ENCODE peak calls at places on chromosomes 1 and 21, in five cellular contexts. One of them, this sample, is unnamed.

GRCh38 chr1:100428160-100428559 is 75.9 kb downstream of the CDC14A start:
- DNase-seq in cardiac muscle cell: no peak
- DNase-seq in NCI-H774: no peak
- DNase-seq in stimulated activated CD4-positive, alpha-beta T cell treated with anti-CD3 and anti-CD28 coated beads, Interleukin-1b, Interleukin-23, amount 100 ng/mL, for 4 hours: no peak
- DNase-seq in effector CD8-positive, alpha-beta T cell: no peak
- DNase-seq in this sample: no peak

GRCh38 chr1:224302947-224303346 is 27.0 kb downstream of the NVL start:
- DNase-seq in cardiac muscle cell: no peak
- DNase-seq in NCI-H774: no peak
- DNase-seq in stimulated activated CD4-positive, alpha-beta T cell treated with anti-CD3 and anti-CD28 coated beads, Interleukin-1b, Interleukin-23, amount 100 ng/mL, for 4 hours: no peak
- DNase-seq in effector CD8-positive, alpha-beta T cell: no peak
- DNase-seq in this sample: no peak

GRCh38 chr1:78223417-78224215 is 177.8 kb downstream of the GIPC2 start:
- DNase-seq in cardiac muscle cell: peak; percentile 49
- DNase-seq in NCI-H774: no peak
- DNase-seq in stimulated activated CD4-positive, alpha-beta T cell treated with anti-CD3 and anti-CD28 coated beads, Interleukin-1b, Interleukin-23, amount 100 ng/mL, for 4 hours: no peak
- DNase-seq in effector CD8-positive, alpha-beta T cell: no peak
- DNase-seq in this sample: no peak

GRCh38 chr1:81797701-81798100 is 3.0 kb upstream of the ADGRL2 start:
- DNase-seq in cardiac muscle cell: no peak
- DNase-seq in NCI-H774: no peak
- DNase-seq in stimulated activated CD4-positive, alpha-beta T cell treated with anti-CD3 and anti-CD28 coated beads, Interleukin-1b, Interleukin-23, amount 100 ng/mL, for 4 hours: no peak
- DNase-seq in effector CD8-positive, alpha-beta T cell: no peak
- DNase-seq in this sample: no peak

GRCh38 chr1:114341886-114342285 is 169.1 kb downstream of the TRIM33 start:
- DNase-seq in cardiac muscle cell: no peak
- DNase-seq in NCI-H774: no peak
- DNase-seq in stimulated activated CD4-positive, alpha-beta T cell treated with anti-CD3 and anti-CD28 coated beads, Interleukin-1b, Interleukin-23, amount 100 ng/mL, for 4 hours: no peak
- DNase-seq in effector CD8-positive, alpha-beta T cell: no peak
- DNase-seq in this sample: no peak

GRCh38 chr1:55146781-55147180 is 68.4 kb downstream of the USP24 start:
- DNase-seq in cardiac muscle cell: peak; percentile 33
- DNase-seq in NCI-H774: no peak
- DNase-seq in stimulated activated CD4-positive, alpha-beta T cell treated with anti-CD3 and anti-CD28 coated beads, Interleukin-1b, Interleukin-23, amount 100 ng/mL, for 4 hours: no peak
- DNase-seq in effector CD8-positive, alpha-beta T cell: no peak
- DNase-seq in this sample: peak; percentile 35

GRCh38 chr1:21299007-21299406 is 8.7 kb upstream of the ECE1 start:
- DNase-seq in cardiac muscle cell: no peak
- DNase-seq in NCI-H774: no peak
- DNase-seq in stimulated activated CD4-positive, alpha-beta T cell treated with anti-CD3 and anti-CD28 coated beads, Interleukin-1b, Interleukin-23, amount 100 ng/mL, for 4 hours: no peak
- DNase-seq in effector CD8-positive, alpha-beta T cell: no peak
- DNase-seq in this sample: no peak

GRCh38 chr1:203591626-203592025 is 35.0 kb upstream of the ATP2B4 start:
- DNase-seq in cardiac muscle cell: no peak
- DNase-seq in NCI-H774: no peak
- DNase-seq in stimulated activated CD4-positive, alpha-beta T cell treated with anti-CD3 and anti-CD28 coated beads, Interleukin-1b, Interleukin-23, amount 100 ng/mL, for 4 hours: no peak
- DNase-seq in effector CD8-positive, alpha-beta T cell: no peak
- DNase-seq in this sample: no peak

GRCh38 chr1:35726814-35727433 is 8.2 kb upstream of the C1orf216 start:
- DNase-seq in cardiac muscle cell: peak; percentile 77
- DNase-seq in NCI-H774: peak; percentile 59
- DNase-seq in stimulated activated CD4-positive, alpha-beta T cell treated with anti-CD3 and anti-CD28 coated beads, Interleukin-1b, Interleukin-23, amount 100 ng/mL, for 4 hours: peak; percentile 34
- DNase-seq in effector CD8-positive, alpha-beta T cell: peak; percentile 11
- DNase-seq in this sample: no peak

GRCh38 chr1:227775841-227776240 is 39.6 kb upstream of the PRSS38 start:
- DNase-seq in cardiac muscle cell: no peak
- DNase-seq in NCI-H774: no peak
- DNase-seq in stimulated activated CD4-positive, alpha-beta T cell treated with anti-CD3 and anti-CD28 coated beads, Interleukin-1b, Interleukin-23, amount 100 ng/mL, for 4 hours: no peak
- DNase-seq in effector CD8-positive, alpha-beta T cell: no peak
- DNase-seq in this sample: no peak

GRCh38 chr1:58062635-58063034 is 483.9 kb downstream of the OMA1 start:
- DNase-seq in cardiac muscle cell: no peak
- DNase-seq in NCI-H774: no peak
- DNase-seq in stimulated activated CD4-positive, alpha-beta T cell treated with anti-CD3 and anti-CD28 coated beads, Interleukin-1b, Interleukin-23, amount 100 ng/mL, for 4 hours: no peak
- DNase-seq in effector CD8-positive, alpha-beta T cell: no peak
- DNase-seq in this sample: no peak

GRCh38 chr1:184048841-184049240 is 2.7 kb upstream of the TSEN15 start:
- DNase-seq in cardiac muscle cell: no peak
- DNase-seq in NCI-H774: no peak
- DNase-seq in stimulated activated CD4-positive, alpha-beta T cell treated with anti-CD3 and anti-CD28 coated beads, Interleukin-1b, Interleukin-23, amount 100 ng/mL, for 4 hours: no peak
- DNase-seq in effector CD8-positive, alpha-beta T cell: no peak
- DNase-seq in this sample: no peak

GRCh38 chr21:26845066-26845749 is at the start of gene ADAMTS1:
- DNase-seq in cardiac muscle cell: peak; percentile 96
- DNase-seq in NCI-H774: no peak
- DNase-seq in stimulated activated CD4-positive, alpha-beta T cell treated with anti-CD3 and anti-CD28 coated beads, Interleukin-1b, Interleukin-23, amount 100 ng/mL, for 4 hours: no peak
- DNase-seq in effector CD8-positive, alpha-beta T cell: no peak
- DNase-seq in this sample: no peak

GRCh38 chr1:64470670-64471217 is 815 bp downstream of the CACHD1 start:
- DNase-seq in cardiac muscle cell: peak; percentile 30
- DNase-seq in NCI-H774: no peak
- DNase-seq in stimulated activated CD4-positive, alpha-beta T cell treated with anti-CD3 and anti-CD28 coated beads, Interleukin-1b, Interleukin-23, amount 100 ng/mL, for 4 hours: peak; percentile 1
- DNase-seq in effector CD8-positive, alpha-beta T cell: peak; percentile 2
- DNase-seq in this sample: no peak

GRCh38 chr1:54952950-54953718 is 27.3 kb upstream of the TMEM61 start:
- DNase-seq in cardiac muscle cell: peak; percentile 22
- DNase-seq in NCI-H774: no peak
- DNase-seq in stimulated activated CD4-positive, alpha-beta T cell treated with anti-CD3 and anti-CD28 coated beads, Interleukin-1b, Interleukin-23, amount 100 ng/mL, for 4 hours: no peak
- DNase-seq in effector CD8-positive, alpha-beta T cell: no peak
- DNase-seq in this sample: no peak

GRCh38 chr1:244221961-244222360 is 170.9 kb downstream of the ZBTB18 start:
- DNase-seq in cardiac muscle cell: peak; percentile 60
- DNase-seq in NCI-H774: no peak
- DNase-seq in stimulated activated CD4-positive, alpha-beta T cell treated with anti-CD3 and anti-CD28 coated beads, Interleukin-1b, Interleukin-23, amount 100 ng/mL, for 4 hours: no peak
- DNase-seq in effector CD8-positive, alpha-beta T cell: no peak
- DNase-seq in this sample: no peak

GRCh38 chr1:199753513-199753912 is 274.0 kb upstream of the NR5A2 start:
- DNase-seq in cardiac muscle cell: no peak
- DNase-seq in NCI-H774: no peak
- DNase-seq in stimulated activated CD4-positive, alpha-beta T cell treated with anti-CD3 and anti-CD28 coated beads, Interleukin-1b, Interleukin-23, amount 100 ng/mL, for 4 hours: no peak
- DNase-seq in effector CD8-positive, alpha-beta T cell: no peak
- DNase-seq in this sample: no peak

GRCh38 chr1:156534424-156535060 is 34.0 kb upstream of the MEF2D start:
- DNase-seq in cardiac muscle cell: no peak
- DNase-seq in NCI-H774: no peak
- DNase-seq in stimulated activated CD4-positive, alpha-beta T cell treated with anti-CD3 and anti-CD28 coated beads, Interleukin-1b, Interleukin-23, amount 100 ng/mL, for 4 hours: no peak
- DNase-seq in effector CD8-positive, alpha-beta T cell: no peak
- DNase-seq in this sample: no peak

GRCh38 chr1:206479164-206480125 is 9.2 kb downstream of the IKBKE start:
- DNase-seq in cardiac muscle cell: peak; percentile 87
- DNase-seq in NCI-H774: peak; percentile 28
- DNase-seq in stimulated activated CD4-positive, alpha-beta T cell treated with anti-CD3 and anti-CD28 coated beads, Interleukin-1b, Interleukin-23, amount 100 ng/mL, for 4 hours: peak; percentile 63
- DNase-seq in effector CD8-positive, alpha-beta T cell: peak; percentile 57
- DNase-seq in this sample: peak; percentile 48

GRCh38 chr1:212670882-212671281 is 28.8 kb downstream of the BATF3 start:
- DNase-seq in cardiac muscle cell: no peak
- DNase-seq in NCI-H774: no peak
- DNase-seq in stimulated activated CD4-positive, alpha-beta T cell treated with anti-CD3 and anti-CD28 coated beads, Interleukin-1b, Interleukin-23, amount 100 ng/mL, for 4 hours: no peak
- DNase-seq in effector CD8-positive, alpha-beta T cell: no peak
- DNase-seq in this sample: no peak

GRCh38 chr1:171472183-171472647 is 13.1 kb upstream of the PRRC2C start:
- DNase-seq in cardiac muscle cell: no peak
- DNase-seq in NCI-H774: no peak
- DNase-seq in stimulated activated CD4-positive, alpha-beta T cell treated with anti-CD3 and anti-CD28 coated beads, Interleukin-1b, Interleukin-23, amount 100 ng/mL, for 4 hours: no peak
- DNase-seq in effector CD8-positive, alpha-beta T cell: no peak
- DNase-seq in this sample: no peak